ENCODE peak calls at places on chromosomes 6 and 20, in ten cellular contexts. R is GM12864, Q is HepG2, G is transverse colon, T is fibroblast of pulmonary artery, L is dorsolateral prefrontal cortex, P is brain microvascular endothelial cell, Z is IMR-90, E is adipocyte, K is small intestine. X is an unnamed sample.

GRCh38 chr20:17966432-17967312 is 1.9 kb downstream of the SNX5 start:
- DNase-seq in K (peak), Q (peak), Z (peak), L (no peak), T (peak), P (peak), R (no peak), G (no peak), E (peak), X (peak)

GRCh38 chr20:17735959-17736621 is 36.3 kb downstream of the BANF2 start:
- DNase-seq in K (no peak), Z (peak), R (no peak), L (no peak), Q (no peak), E (no peak), P (no peak), T (no peak), G (no peak), X (no peak)

GRCh38 chr20:13331536-13331935 is 110.5 kb downstream of the ISM1 start:
- DNase-seq in P (no peak), L (no peak), Q (peak), Z (no peak), E (peak), T (peak), K (no peak), G (no peak), R (no peak), X (peak)

GRCh38 chr6:31058128-31058894 is 48.0 kb downstream of the MUC22 start:
- DNase-seq in T (peak), K (peak), Z (peak), R (no peak), G (no peak), Q (peak), E (peak), P (peak), L (no peak), X (peak)

GRCh38 chr6:113564401-113565161 is 292.6 kb upstream of the MARCKS start:
- DNase-seq in T (peak), R (peak), L (peak), P (peak), Q (peak), E (peak), K (peak), G (peak), Z (peak), X (peak)

GRCh38 chr6:130843575-130844320 is 16.5 kb downstream of the SMLR1 start:
- DNase-seq in P (peak), E (peak), K (peak), Z (peak), T (peak), Q (peak), G (no peak), R (no peak), L (no peak), X (peak)

GRCh38 chr6:107841265-107841650 is 17.1 kb upstream of the SCML4 start:
- DNase-seq in Q (no peak), K (no peak), P (no peak), E (no peak), Z (no peak), R (no peak), G (no peak), T (no peak), L (no peak), X (no peak)

GRCh38 chr20:8507231-8507630 is 375.2 kb downstream of the PLCB1 start:
- DNase-seq in L (no peak), R (no peak), Q (no peak), E (no peak), P (no peak), K (no peak), Z (no peak), G (no peak), T (no peak), X (no peak)

GRCh38 chr6:168666170-168666569 is 225.2 kb downstream of the SMOC2 start:
- DNase-seq in T (no peak), Q (no peak), L (no peak), P (no peak), K (no peak), E (no peak), R (no peak), G (no peak), Z (no peak), X (peak)

GRCh38 chr6:30411515-30412207 is 66.7 kb downstream of the RPP21 start:
- DNase-seq in E (peak), T (peak), L (peak), Z (peak), G (peak), K (peak), R (no peak), Q (peak), P (peak), X (peak)

GRCh38 chr6:10855233-10855632 is 16.9 kb upstream of the MAK start:
- DNase-seq in P (no peak), T (no peak), Z (no peak), R (no peak), K (no peak), L (no peak), G (peak), E (no peak), Q (no peak), X (no peak)

GRCh38 chr6:158372570-158372969 is 60.3 kb downstream of the TULP4 start:
- DNase-seq in G (no peak), T (no peak), L (no peak), Q (no peak), P (no peak), E (no peak), K (peak), Z (no peak), R (no peak), X (no peak)

GRCh38 chr6:145069966-145070365 is 665.4 kb downstream of the EPM2A start:
- DNase-seq in Z (peak), P (peak), G (no peak), T (no peak), L (no peak), E (no peak), R (no peak), Q (no peak), K (no peak), X (no peak)

GRCh38 chr6:107491059-107491609 is 1.2 kb downstream of the SOBP start:
- DNase-seq in G (peak), Q (peak), E (peak), Z (peak), R (no peak), P (no peak), L (peak), T (peak), K (no peak), X (peak)

DNA sequence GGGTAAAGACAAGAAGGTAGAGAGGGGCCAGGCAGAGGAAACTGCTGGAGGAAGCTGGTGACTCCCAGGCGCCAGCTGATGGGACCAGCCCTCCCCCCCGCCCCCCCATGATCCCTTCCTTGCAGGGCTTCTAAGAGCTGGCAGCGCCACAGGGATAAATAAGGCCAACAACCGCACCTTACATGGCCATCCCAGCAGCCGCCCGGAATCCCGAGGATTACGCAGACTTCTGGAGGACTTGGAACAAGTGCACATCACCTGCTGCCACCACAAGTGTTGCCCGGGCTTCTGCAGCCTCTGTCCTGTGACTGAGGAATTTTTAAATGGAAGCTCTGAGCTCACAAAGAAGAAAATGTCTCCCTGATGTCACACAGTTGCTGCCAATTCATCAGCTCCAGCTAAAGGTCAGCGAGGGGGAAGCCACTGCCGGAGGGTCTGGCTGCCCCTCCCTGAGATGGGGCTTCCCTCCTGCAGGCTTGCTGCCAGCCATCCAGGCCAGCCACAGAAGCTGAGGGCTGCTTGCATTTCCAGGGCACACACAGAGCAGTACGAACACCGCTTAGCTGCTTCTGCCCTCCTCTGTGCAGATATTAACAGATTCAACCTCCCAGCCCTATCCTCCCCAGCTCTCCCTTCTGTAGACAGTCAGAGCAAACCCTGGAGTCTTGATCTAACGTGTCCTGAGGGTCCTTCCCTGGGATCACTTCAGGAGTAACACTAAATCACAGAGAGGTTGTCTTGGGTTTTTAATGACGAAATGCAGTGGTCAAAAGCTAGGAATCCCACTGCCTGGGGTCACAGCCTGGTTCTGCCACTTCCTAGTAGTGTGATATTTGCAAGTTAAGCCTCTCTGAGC is 38.6 kb upstream of the PIM1 start:
- DNase-seq in G (peak), T (no peak), R (no peak), E (no peak), K (peak), P (no peak), Q (peak), L (no peak), Z (no peak), X (peak)
- H3K4me3 ChIP-seq in G (no peak), T (no peak), R (no peak), E (no peak), K (no peak), P (no peak), Q (peak), L (peak), Z (no peak), X (no peak)

DNA sequence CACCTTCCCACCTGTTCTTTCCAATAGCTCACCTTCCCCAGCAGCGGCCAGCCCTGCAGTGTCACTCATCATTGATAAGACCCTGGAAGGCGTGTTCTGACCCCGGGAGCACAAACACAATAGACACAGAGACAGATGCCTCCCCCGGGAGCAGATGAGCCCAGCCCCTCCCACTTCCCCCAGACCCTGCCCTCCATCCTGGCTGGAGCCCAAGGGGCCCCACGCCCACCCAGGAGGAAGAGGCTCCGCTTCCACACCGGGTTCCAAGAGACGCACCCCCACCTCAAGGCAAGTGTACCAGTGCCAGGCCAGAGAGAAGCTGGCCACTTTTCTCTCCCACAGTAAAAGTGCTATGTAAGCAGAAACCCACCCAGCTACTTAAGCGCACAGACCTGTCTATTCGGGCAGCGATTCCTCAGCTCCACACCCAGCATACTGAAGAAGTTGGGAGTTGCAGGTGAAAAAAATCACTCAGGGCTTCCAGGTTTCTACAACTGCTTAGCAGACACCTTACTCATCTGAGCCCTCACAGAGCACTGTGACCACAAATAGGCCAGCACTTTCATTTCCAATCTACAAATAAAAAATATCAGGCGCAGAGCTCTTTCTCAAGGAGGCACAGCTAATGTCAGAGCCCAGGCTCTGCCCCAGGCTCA is 93.4 kb upstream of the NXT1 start:
- DNase-seq in G (no peak), P (no peak), E (no peak), K (no peak), Z (peak), L (no peak), T (no peak), Q (no peak), R (no peak), X (no peak)
- H3K4me3 ChIP-seq in G (no peak), P (no peak), E (no peak), K (no peak), Z (no peak), L (no peak), T (no peak), Q (no peak), R (no peak), X (no peak)

GRCh38 chr6:7673063-7673536 is 52.8 kb upstream of the BMP6 start:
- DNase-seq in K (peak), T (peak), P (peak), Q (no peak), L (no peak), G (peak), E (peak), Z (peak), R (no peak), X (peak)
- H3K4me3 ChIP-seq in K (no peak), T (no peak), P (peak), Q (no peak), L (no peak), G (no peak), E (peak), Z (no peak), R (no peak), X (no peak)

GRCh38 chr6:163395786-163396185 is 18.7 kb upstream of the QKI start:
- DNase-seq in E (no peak), Z (no peak), L (no peak), T (no peak), K (no peak), Q (no peak), G (no peak), R (no peak), P (no peak), X (no peak)
- H3K4me3 ChIP-seq in E (no peak), Z (no peak), L (no peak), T (no peak), K (no peak), Q (no peak), G (no peak), R (no peak), P (no peak), X (no peak)

DNA sequence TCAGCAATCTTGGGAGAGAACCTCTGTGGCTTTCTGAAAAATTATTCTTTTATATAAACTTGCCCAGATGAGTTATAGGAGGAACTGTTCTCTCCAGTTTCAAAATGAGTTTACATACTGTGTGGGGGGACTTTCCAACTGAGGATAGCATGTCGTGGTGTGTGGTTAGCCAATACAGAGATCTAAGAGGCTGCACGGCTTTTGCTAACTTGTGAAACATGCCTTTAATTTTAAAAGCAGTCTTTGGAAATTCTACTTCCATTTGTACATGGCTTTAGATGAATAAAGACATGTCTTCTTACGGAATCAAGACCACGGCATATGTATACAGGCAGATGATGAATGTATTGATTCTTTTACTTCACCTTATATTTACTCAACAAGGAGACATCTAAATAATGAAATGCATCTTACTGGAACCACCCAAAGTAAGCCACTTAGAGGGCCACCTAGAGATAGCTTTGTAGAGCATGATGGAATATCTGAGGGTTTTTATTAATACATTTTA is 39.8 kb downstream of the HIVEP1 start:
- DNase-seq in T (no peak), L (no peak), E (peak), P (no peak), G (peak), Z (peak), Q (no peak), R (peak), K (no peak), X (no peak)
- H3K4me3 ChIP-seq in T (no peak), L (no peak), E (no peak), P (no peak), G (no peak), Z (no peak), Q (no peak), R (peak), K (no peak), X (no peak)

GRCh38 chr6:133358598-133358997 is 117.4 kb downstream of the EYA4 start:
- DNase-seq in Q (no peak), Z (no peak), E (no peak), P (no peak), K (no peak), G (no peak), L (no peak), T (no peak), R (no peak), X (no peak)

GRCh38 chr6:133359760-133360159 is 118.6 kb downstream of the EYA4 start:
- DNase-seq in L (no peak), Q (no peak), R (no peak), Z (no peak), P (no peak), K (no peak), E (no peak), T (no peak), G (no peak), X (no peak)

GRCh38 chr6:133359256-133359655 is 118.1 kb downstream of the EYA4 start:
- DNase-seq in E (no peak), T (no peak), P (no peak), Z (peak), G (no peak), R (no peak), K (no peak), L (no peak), Q (no peak), X (no peak)

GRCh38 chr6:133362813-133363212 is 121.7 kb downstream of the EYA4 start:
- DNase-seq in P (no peak), Z (no peak), G (no peak), R (no peak), E (no peak), T (no peak), Q (no peak), K (no peak), L (no peak), X (no peak)

DNA sequence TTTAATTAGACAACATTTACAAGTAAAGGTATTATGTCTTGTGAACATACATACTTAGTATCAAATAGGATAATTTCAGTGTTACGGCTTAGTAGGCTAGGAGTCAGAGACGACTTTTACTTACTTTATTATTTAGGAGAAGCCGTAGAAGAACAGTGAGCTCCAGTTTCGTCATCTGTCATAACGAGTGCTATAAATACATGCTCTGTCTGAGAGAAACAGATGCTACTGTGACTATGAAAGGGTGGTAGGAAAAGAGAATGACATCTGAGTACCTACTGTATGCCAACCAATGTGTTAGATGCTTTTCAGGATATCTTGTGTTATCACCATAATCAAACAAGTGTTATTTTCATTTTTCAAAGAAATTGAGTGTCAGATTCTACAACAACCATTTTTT is 119.0 kb downstream of the EYA4 start:
- DNase-seq in P (no peak), Q (no peak), K (no peak), L (no peak), Z (no peak), T (no peak), G (no peak), R (no peak), E (no peak), X (no peak)
- H3K4me3 ChIP-seq in P (no peak), Q (no peak), K (no peak), L (no peak), Z (no peak), T (no peak), G (no peak), R (no peak), E (no peak), X (no peak)

GRCh38 chr20:62913043-62913630 is 13.2 kb downstream of the DIDO1 start:
- DNase-seq in R (no peak), T (no peak), G (no peak), K (no peak), Z (no peak), Q (no peak), L (no peak), E (no peak), P (no peak), X (no peak)

GRCh38 chr20:62917720-62918119 is 8.6 kb downstream of the DIDO1 start:
- DNase-seq in R (no peak), T (no peak), L (no peak), Q (no peak), G (no peak), P (no peak), Z (no peak), K (no peak), E (no peak), X (no peak)

GRCh38 chr20:62914436-62914835 is 11.9 kb downstream of the DIDO1 start:
- DNase-seq in E (no peak), Z (no peak), K (no peak), P (no peak), Q (no peak), L (no peak), T (no peak), R (no peak), G (no peak), X (no peak)

GRCh38 chr20:62916703-62917476 is 9.4 kb downstream of the DIDO1 start:
- DNase-seq in Q (peak), E (no peak), T (no peak), K (peak), Z (no peak), L (no peak), R (no peak), G (no peak), P (no peak), X (no peak)

DNA sequence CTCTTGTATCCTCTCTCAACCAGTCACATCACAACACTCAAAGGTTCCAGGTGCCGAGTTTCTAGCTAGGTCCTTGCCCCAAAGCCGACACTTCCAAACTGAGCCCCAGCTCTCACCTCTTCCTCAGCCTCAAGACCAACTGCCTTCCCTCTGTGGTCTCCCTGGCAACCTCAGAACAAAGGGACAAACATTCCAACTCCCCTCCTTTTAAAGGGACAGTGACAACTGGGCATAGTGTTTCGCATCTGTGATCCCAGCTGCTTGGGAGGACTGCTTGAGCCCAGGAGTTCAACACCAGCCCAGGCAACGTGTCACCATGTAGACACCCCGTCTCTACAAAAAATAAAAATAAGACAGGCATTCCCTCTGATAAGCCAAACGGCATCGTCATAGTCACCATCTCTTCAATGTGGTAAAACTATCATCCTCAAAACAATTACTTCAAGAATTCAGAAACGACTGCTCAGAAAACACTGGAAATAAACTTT is 11.3 kb downstream of the DIDO1 start:
- DNase-seq in L (no peak), Q (peak), R (no peak), T (peak), P (peak), Z (peak), E (peak), K (peak), G (no peak), X (peak)
- H3K4me3 ChIP-seq in L (peak), Q (peak), R (no peak), T (no peak), P (no peak), Z (no peak), E (no peak), K (no peak), G (no peak), X (no peak)

GRCh38 chr6:135722679-135723078 is 128.8 kb upstream of the PDE7B start:
- DNase-seq in L (no peak), R (no peak), K (peak), Q (peak), E (peak), Z (peak), G (no peak), T (peak), P (peak), X (peak)
- H3K4me3 ChIP-seq in L (no peak), R (no peak), K (no peak), Q (no peak), E (no peak), Z (peak), G (no peak), T (no peak), P (no peak), X (no peak)

GRCh38 chr6:2857580-2858337 is 16.1 kb upstream of the SERPINB1 start:
- DNase-seq in G (peak), K (no peak), P (peak), R (peak), E (no peak), Z (peak), Q (no peak), L (no peak), T (peak), X (no peak)
- H3K4me3 ChIP-seq in G (no peak), K (no peak), P (peak), R (peak), E (no peak), Z (no peak), Q (peak), L (no peak), T (no peak), X (no peak)

GRCh38 chr6:35191899-35192298 is 21.9 kb upstream of the SCUBE3 start:
- DNase-seq in G (no peak), K (no peak), Q (no peak), Z (no peak), P (no peak), L (no peak), R (no peak), T (no peak), E (no peak), X (no peak)
- H3K4me3 ChIP-seq in G (no peak), K (no peak), Q (no peak), Z (no peak), P (no peak), L (no peak), R (no peak), T (no peak), E (no peak), X (no peak)

X was measured in epithelial cell of esophagus.